ENCODE peak calls at places on chromosomes 7 and 10, in nine cellular contexts. E is stomach, C is HCT116, S is transverse colon, R is esophagus muscularis mucosa, K is SK-N-SH, Z is prostate gland, D is K562, F is sigmoid colon. G is an unnamed sample. For H3K9me3, the result is how much of the 10 kb centered on the place peaks cover.

GRCh38 chr10:121078672-121079102 is 227.5 kb downstream of the WDR11 start:
- DNase-seq in E (no peak), C (no peak), S (peak), R (no peak), K (no peak), Z (peak), D (no peak), F (no peak), G (peak)

GRCh38 chr10:132456881-132457280 is 59.9 kb downstream of the PWWP2B start:
- DNase-seq in E (no peak), C (no peak), S (no peak), R (no peak), K (no peak), Z (no peak), D (no peak), F (no peak), G (no peak)

GRCh38 chr10:69397972-69398371 is 18.7 kb downstream of the TACR2 start:
- DNase-seq in E (no peak), C (no peak), S (no peak), R (no peak), K (peak), Z (no peak), D (no peak), F (no peak), G (no peak)

GRCh38 chr7:1973321-1974251 is 259.2 kb downstream of the MAD1L1 start:
- DNase-seq in E (no peak), C (no peak), S (no peak), R (no peak), K (no peak), Z (no peak), D (no peak), F (no peak), G (no peak)

GRCh38 chr10:133132711-133133291 is 27.2 kb upstream of the KNDC1 start:
- DNase-seq in E (no peak), C (no peak), S (no peak), R (no peak), K (peak), Z (no peak), D (no peak), F (no peak), G (no peak)

GRCh38 chr7:107614425-107614824 is 34.4 kb downstream of the BCAP29 start:
- DNase-seq in E (no peak), C (no peak), S (no peak), R (no peak), K (no peak), Z (no peak), D (no peak), F (no peak), G (no peak)

GRCh38 chr10:49643296-49644034 is 29.6 kb downstream of the CHAT start:
- DNase-seq in E (no peak), C (no peak), S (no peak), R (no peak), K (no peak), Z (no peak), D (no peak), F (no peak), G (no peak)

GRCh38 chr10:119750391-119751230 is 24.8 kb downstream of the INPP5F start:
- DNase-seq in E (peak), C (peak), S (peak), R (no peak), K (peak), Z (peak), D (peak), F (peak), G (peak)

GRCh38 chr10:20004087-20004523 is 187.9 kb downstream of the PLXDC2 start:
- DNase-seq in E (no peak), C (no peak), S (peak), R (no peak), K (peak), Z (no peak), D (no peak), F (peak), G (no peak)

GRCh38 chr7:33921216-33921938 is 16.0 kb downstream of the BMPER start:
- DNase-seq in E (peak), C (no peak), S (peak), R (no peak), K (no peak), Z (no peak), D (no peak), F (peak), G (no peak)

GRCh38 chr7:142383826-142384507 is 126.1 kb upstream of the PRSS58 start:
- DNase-seq in E (no peak), C (no peak), S (no peak), R (no peak), K (no peak), Z (no peak), D (no peak), F (no peak), G (no peak)

GRCh38 chr7:42691030-42691639 is 220.7 kb downstream of the C7orf25 start:
- DNase-seq in E (no peak), C (peak), S (peak), R (peak), K (peak), Z (peak), D (no peak), F (no peak), G (no peak)

GRCh38 chr7:20307119-20307518 is 23.6 kb upstream of the ITGB8 start:
- DNase-seq in E (no peak), C (no peak), S (no peak), R (no peak), K (no peak), Z (no peak), D (peak), F (no peak), G (no peak)

GRCh38 chr10:43287056-43288007 is 20.5 kb upstream of the RASGEF1A start:
- DNase-seq in E (peak), C (peak), S (peak), R (no peak), K (no peak), Z (peak), D (no peak), F (no peak), G (peak)

GRCh38 chr10:116694253-116694926 is 48.0 kb downstream of the HSPA12A start:
- DNase-seq in E (no peak), C (no peak), S (no peak), R (no peak), K (no peak), Z (no peak), D (no peak), F (peak), G (no peak)

GRCh38 chr10:9103301-9103700 is 1048.8 kb downstream of the GATA3 start:
- DNase-seq in E (no peak), C (no peak), S (no peak), R (no peak), K (no peak), Z (no peak), D (no peak), F (no peak), G (no peak)

GRCh38 chr10:77746313-77746712 is 108.7 kb upstream of the KCNMA1 start:
- DNase-seq in E (no peak), C (no peak), S (no peak), R (no peak), K (no peak), Z (no peak), D (no peak), F (no peak), G (no peak)

GRCh38 chr7:105904064-105904463 is 27.7 kb upstream of the ATXN7L1 start:
- DNase-seq in E (no peak), C (no peak), S (no peak), R (no peak), K (no peak), Z (no peak), D (no peak), F (no peak), G (no peak)

GRCh38 chr10:9615179-9615578 is 1402.5 kb upstream of the CELF2 start:
- DNase-seq in E (no peak), C (no peak), S (no peak), R (no peak), K (no peak), Z (no peak), D (no peak), F (no peak), G (no peak)

GRCh38 chr7:45596665-45597095 is 22.5 kb downstream of the ADCY1 start:
- DNase-seq in E (no peak), C (no peak), S (no peak), R (peak), K (no peak), Z (no peak), D (no peak), F (no peak), G (no peak)

GRCh38 chr10:75868601-75869000 is 437.2 kb downstream of the LRMDA start:
- DNase-seq in E (no peak), C (no peak), S (no peak), R (peak), K (no peak), Z (no peak), D (no peak), F (no peak), G (no peak)

GRCh38 chr10:133405272-133405671 is 11.3 kb downstream of the MTG1 start:
- DNase-seq in E (no peak), C (no peak), S (no peak), R (no peak), K (no peak), Z (no peak), D (no peak), F (no peak), G (no peak)

GRCh38 chr7:139035588-139036353 is at the start of gene ZC3HAV1L:
- DNase-seq in E (peak), C (peak), S (peak), R (no peak), K (peak), Z (peak), D (peak), F (peak), G (peak)
- TF ChIP-seq POLR2AphosphoS5 in E (peak), C (peak), S (peak), R (peak), K (peak), Z (no peak), D (no peak), F (no peak), G (no peak)

GRCh38 chr7:158072889-158073730 is 514.5 kb downstream of the PTPRN2 start:
- DNase-seq in E (no peak), C (no peak), S (no peak), R (no peak), K (peak), Z (no peak), D (no peak), F (peak), G (peak)
- H3K9me3 ChIP-seq in E (under half), C (under half), S (under half), R (under half), K (under half), Z (under half), D (under half), F (under half), G (under half)

GRCh38 chr10:8063935-8064334 is 9.4 kb downstream of the GATA3 start:
- DNase-seq in E (no peak), C (no peak), S (no peak), R (no peak), K (no peak), Z (no peak), D (no peak), F (no peak), G (no peak)
- H3K4me3 ChIP-seq in E (no peak), C (no peak), S (no peak), R (no peak), K (peak), Z (no peak), D (no peak), F (no peak), G (peak)

GRCh38 chr7:157138101-157138423 is 664 bp upstream of the UBE3C start:
- DNase-seq in E (no peak), C (no peak), S (no peak), R (no peak), K (no peak), Z (no peak), D (no peak), F (no peak), G (no peak)

GRCh38 chr7:157139142-157140117 is 704 bp downstream of the UBE3C start:
- DNase-seq in E (peak), C (no peak), S (peak), R (no peak), K (no peak), Z (peak), D (no peak), F (peak), G (peak)

GRCh38 chr7:157140118-157140905 is 1.6 kb downstream of the UBE3C start:
- DNase-seq in E (no peak), C (no peak), S (no peak), R (no peak), K (no peak), Z (no peak), D (no peak), F (no peak), G (no peak)

GRCh38 chr7:157136372-157136771 is 2.4 kb upstream of the UBE3C start:
- DNase-seq in E (no peak), C (no peak), S (no peak), R (no peak), K (no peak), Z (no peak), D (no peak), F (no peak), G (no peak)

GRCh38 chr7:157138424-157139141 is at the start of gene UBE3C:
- DNase-seq in E (peak), C (peak), S (peak), R (no peak), K (peak), Z (peak), D (peak), F (peak), G (peak)
- TF ChIP-seq POLR2AphosphoS5 in E (peak), C (peak), S (peak), R (peak), K (peak), Z (peak), D (peak), F (peak), G (peak)